ENCODE peak calls at places on chromosomes 2 and 18, in five cellular contexts. One of them, this sample, is unnamed. For H3K27me3, the result is how much of the 10 kb centered on the place peaks cover.

GRCh38 chr2:217703102-217703501 is 299.7 kb downstream of the TNS1 start:
- DNase-seq in MM.1S: no peak
- DNase-seq in HCT116: no peak
- DNase-seq in PC-3: no peak
- DNase-seq in neural progenitor cell: no peak
- DNase-seq in this sample: no peak

GRCh38 chr2:232623768-232624553 is 9.4 kb upstream of the EFHD1 start:
- DNase-seq in MM.1S: no peak
- DNase-seq in HCT116: no peak
- DNase-seq in PC-3: no peak
- DNase-seq in neural progenitor cell: no peak
- DNase-seq in this sample: no peak

GRCh38 chr2:28378679-28379392 is 13.8 kb upstream of the FOSL2 start:
- DNase-seq in MM.1S: no peak
- DNase-seq in HCT116: no peak
- DNase-seq in PC-3: no peak
- DNase-seq in neural progenitor cell: no peak
- DNase-seq in this sample: no peak

GRCh38 chr2:128626758-128627515 is 308.3 kb upstream of the HS6ST1 start:
- DNase-seq in MM.1S: no peak
- DNase-seq in HCT116: no peak
- DNase-seq in PC-3: peak
- DNase-seq in neural progenitor cell: no peak
- DNase-seq in this sample: peak

GRCh38 chr2:37005118-37005868 is 39.0 kb upstream of the STRN start:
- DNase-seq in MM.1S: peak
- DNase-seq in HCT116: no peak
- DNase-seq in PC-3: peak
- DNase-seq in neural progenitor cell: peak
- DNase-seq in this sample: no peak

GRCh38 chr2:120864981-120865380 is 129.3 kb downstream of the GLI2 start:
- DNase-seq in MM.1S: no peak
- DNase-seq in HCT116: no peak
- DNase-seq in PC-3: no peak
- DNase-seq in neural progenitor cell: no peak
- DNase-seq in this sample: peak

GRCh38 chr2:196439760-196440159 is 199.8 kb upstream of the CCDC150 start:
- DNase-seq in MM.1S: no peak
- DNase-seq in HCT116: no peak
- DNase-seq in PC-3: no peak
- DNase-seq in neural progenitor cell: no peak
- DNase-seq in this sample: no peak

GRCh38 chr18:3044931-3045698 is 32.2 kb upstream of the LPIN2 start:
- DNase-seq in MM.1S: no peak
- DNase-seq in HCT116: no peak
- DNase-seq in PC-3: peak
- DNase-seq in neural progenitor cell: no peak
- DNase-seq in this sample: no peak

GRCh38 chr2:67561411-67561965 is 164.4 kb downstream of the ETAA1 start:
- DNase-seq in MM.1S: no peak
- DNase-seq in HCT116: no peak
- DNase-seq in PC-3: peak
- DNase-seq in neural progenitor cell: no peak
- DNase-seq in this sample: peak

DNA sequence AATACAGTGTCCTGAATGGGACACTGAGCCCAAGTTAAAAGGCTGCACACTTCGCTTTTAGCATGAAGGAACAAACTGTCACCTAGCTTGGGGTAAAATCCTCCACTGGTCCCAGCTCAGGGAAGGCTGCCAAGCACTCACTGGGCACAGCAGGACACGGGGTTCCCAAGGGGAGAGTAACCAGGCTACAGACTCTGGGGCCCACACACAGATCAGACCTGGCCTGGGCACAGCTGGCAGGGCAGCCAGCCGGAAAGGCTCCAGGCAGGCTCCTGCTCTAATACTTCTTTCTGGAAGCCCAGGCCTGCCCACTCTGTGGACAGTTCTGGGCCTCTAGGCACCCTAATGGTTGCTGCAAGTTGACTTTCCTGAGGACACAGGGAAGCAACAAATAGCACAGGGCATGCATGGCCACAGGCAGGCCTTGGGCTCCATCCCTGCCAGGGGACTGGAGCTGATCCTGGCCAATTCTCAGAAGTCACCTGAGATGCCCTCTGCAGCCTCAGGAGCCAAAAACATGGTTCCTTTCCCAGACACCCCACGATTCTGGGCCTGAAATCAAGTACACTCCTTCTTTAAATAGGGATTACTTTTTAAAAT is 18.7 kb upstream of the SULT1C3 start:
- DNase-seq in MM.1S: no peak
- DNase-seq in HCT116: no peak
- DNase-seq in PC-3: no peak
- DNase-seq in neural progenitor cell: no peak
- DNase-seq in this sample: no peak
- H2AFZ ChIP-seq in MM.1S: no peak
- H2AFZ ChIP-seq in HCT116: no peak
- H2AFZ ChIP-seq in PC-3: no peak
- H2AFZ ChIP-seq in neural progenitor cell: no peak
- H2AFZ ChIP-seq in this sample: no peak

GRCh38 chr2:70777450-70777849 is 9.4 kb upstream of the ADD2 start:
- DNase-seq in MM.1S: no peak
- DNase-seq in HCT116: no peak
- DNase-seq in PC-3: peak
- DNase-seq in neural progenitor cell: no peak
- DNase-seq in this sample: peak

GRCh38 chr2:70776266-70776665 is 8.3 kb upstream of the ADD2 start:
- DNase-seq in MM.1S: no peak
- DNase-seq in HCT116: no peak
- DNase-seq in PC-3: no peak
- DNase-seq in neural progenitor cell: no peak
- DNase-seq in this sample: no peak

GRCh38 chr2:70771446-70771845 is 3.4 kb upstream of the ADD2 start:
- DNase-seq in MM.1S: no peak
- DNase-seq in HCT116: no peak
- DNase-seq in PC-3: no peak
- DNase-seq in neural progenitor cell: no peak
- DNase-seq in this sample: no peak

GRCh38 chr2:70772486-70773155 is 4.6 kb upstream of the ADD2 start:
- DNase-seq in MM.1S: peak
- DNase-seq in HCT116: no peak
- DNase-seq in PC-3: no peak
- DNase-seq in neural progenitor cell: no peak
- DNase-seq in this sample: no peak

GRCh38 chr2:70775148-70775547 is 7.1 kb upstream of the ADD2 start:
- DNase-seq in MM.1S: no peak
- DNase-seq in HCT116: no peak
- DNase-seq in PC-3: no peak
- DNase-seq in neural progenitor cell: no peak
- DNase-seq in this sample: no peak
- H3K27me3 ChIP-seq in MM.1S: under half
- H3K27me3 ChIP-seq in HCT116: under half
- H3K27me3 ChIP-seq in PC-3: half or more
- H3K27me3 ChIP-seq in neural progenitor cell: under half
- H3K27me3 ChIP-seq in this sample: under half

GRCh38 chr2:11559786-11560155 is 25.9 kb downstream of the GREB1 start:
- DNase-seq in MM.1S: no peak
- DNase-seq in HCT116: no peak
- DNase-seq in PC-3: no peak
- DNase-seq in neural progenitor cell: no peak
- DNase-seq in this sample: no peak
- TF ChIP-seq EZH2phosphoT487 in MM.1S: no peak
- TF ChIP-seq EZH2phosphoT487 in HCT116: no peak
- TF ChIP-seq EZH2phosphoT487 in PC-3: no peak
- TF ChIP-seq EZH2phosphoT487 in neural progenitor cell: no peak
- TF ChIP-seq EZH2phosphoT487 in this sample: no peak

DNA sequence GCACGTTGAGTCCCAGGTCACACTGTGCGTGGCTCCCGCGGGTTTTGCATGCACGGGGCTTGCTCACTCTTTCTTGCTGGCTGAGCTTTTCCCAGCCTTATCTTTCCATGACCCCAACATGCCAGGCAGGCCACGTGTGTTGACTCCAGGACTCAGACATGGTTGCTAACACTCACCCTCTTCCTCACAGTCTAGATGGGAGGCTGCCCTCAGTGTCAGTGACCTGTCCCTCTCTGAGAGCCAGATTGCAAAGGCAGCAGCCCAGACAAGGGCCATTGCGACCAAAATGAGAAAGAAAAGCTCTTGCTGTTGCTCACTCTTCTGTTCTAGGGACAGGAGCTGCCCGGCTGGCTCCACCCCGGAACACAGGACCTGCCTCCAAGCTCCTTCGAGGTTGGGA is 113.7 kb downstream of the TMEM18 start:
- DNase-seq in MM.1S: no peak
- DNase-seq in HCT116: no peak
- DNase-seq in PC-3: no peak
- DNase-seq in neural progenitor cell: no peak
- DNase-seq in this sample: no peak
- H2AFZ ChIP-seq in MM.1S: no peak
- H2AFZ ChIP-seq in HCT116: no peak
- H2AFZ ChIP-seq in PC-3: no peak
- H2AFZ ChIP-seq in neural progenitor cell: no peak
- H2AFZ ChIP-seq in this sample: no peak

GRCh38 chr18:50562686-50563085 is 2.8 kb downstream of the MAPK4 start:
- DNase-seq in MM.1S: no peak
- DNase-seq in HCT116: no peak
- DNase-seq in PC-3: no peak
- DNase-seq in neural progenitor cell: no peak
- DNase-seq in this sample: no peak

GRCh38 chr18:50560681-50561629 is 1.1 kb downstream of the MAPK4 start:
- DNase-seq in MM.1S: no peak
- DNase-seq in HCT116: no peak
- DNase-seq in PC-3: no peak
- DNase-seq in neural progenitor cell: peak
- DNase-seq in this sample: no peak

GRCh38 chr18:50558948-50559749 is 738 bp upstream of the MAPK4 start:
- DNase-seq in MM.1S: no peak
- DNase-seq in HCT116: no peak
- DNase-seq in PC-3: no peak
- DNase-seq in neural progenitor cell: peak
- DNase-seq in this sample: no peak

GRCh38 chr18:50559750-50560680 is at the start of gene MAPK4:
- DNase-seq in MM.1S: peak
- DNase-seq in HCT116: no peak
- DNase-seq in PC-3: no peak
- DNase-seq in neural progenitor cell: peak
- DNase-seq in this sample: peak

GRCh38 chr18:50558157-50558556 is 1.7 kb upstream of the MAPK4 start:
- DNase-seq in MM.1S: no peak
- DNase-seq in HCT116: no peak
- DNase-seq in PC-3: no peak
- DNase-seq in neural progenitor cell: no peak
- DNase-seq in this sample: no peak
- H3K27me3 ChIP-seq in MM.1S: under half
- H3K27me3 ChIP-seq in HCT116: under half
- H3K27me3 ChIP-seq in PC-3: under half
- H3K27me3 ChIP-seq in neural progenitor cell: half or more
- H3K27me3 ChIP-seq in this sample: under half

GRCh38 chr2:133215477-133215876 is 352.8 kb downstream of the NCKAP5 start:
- DNase-seq in MM.1S: no peak
- DNase-seq in HCT116: no peak
- DNase-seq in PC-3: no peak
- DNase-seq in neural progenitor cell: no peak
- DNase-seq in this sample: no peak

GRCh38 chr2:133218204-133218603 is 350.1 kb downstream of the NCKAP5 start:
- DNase-seq in MM.1S: no peak
- DNase-seq in HCT116: no peak
- DNase-seq in PC-3: no peak
- DNase-seq in neural progenitor cell: no peak
- DNase-seq in this sample: no peak

GRCh38 chr2:133209325-133209724 is 358.9 kb downstream of the NCKAP5 start:
- DNase-seq in MM.1S: no peak
- DNase-seq in HCT116: no peak
- DNase-seq in PC-3: no peak
- DNase-seq in neural progenitor cell: no peak
- DNase-seq in this sample: no peak

GRCh38 chr2:133213651-133214050 is 354.6 kb downstream of the NCKAP5 start:
- DNase-seq in MM.1S: no peak
- DNase-seq in HCT116: no peak
- DNase-seq in PC-3: no peak
- DNase-seq in neural progenitor cell: no peak
- DNase-seq in this sample: no peak
- TF ChIP-seq EZH2phosphoT487 in MM.1S: no peak
- TF ChIP-seq EZH2phosphoT487 in HCT116: no peak
- TF ChIP-seq EZH2phosphoT487 in PC-3: no peak
- TF ChIP-seq EZH2phosphoT487 in neural progenitor cell: no peak
- TF ChIP-seq EZH2phosphoT487 in this sample: no peak

GRCh38 chr2:157894694-157895450 is 18.7 kb upstream of the ACVR1 start:
- DNase-seq in MM.1S: no peak
- DNase-seq in HCT116: no peak
- DNase-seq in PC-3: peak
- DNase-seq in neural progenitor cell: no peak
- DNase-seq in this sample: peak
- H2AFZ ChIP-seq in MM.1S: no peak
- H2AFZ ChIP-seq in HCT116: no peak
- H2AFZ ChIP-seq in PC-3: no peak
- H2AFZ ChIP-seq in neural progenitor cell: peak
- H2AFZ ChIP-seq in this sample: peak

GRCh38 chr2:174322139-174322538 is 12.6 kb upstream of the SP9 start:
- DNase-seq in MM.1S: no peak
- DNase-seq in HCT116: no peak
- DNase-seq in PC-3: no peak
- DNase-seq in neural progenitor cell: no peak
- DNase-seq in this sample: no peak
- H3K27me3 ChIP-seq in MM.1S: under half
- H3K27me3 ChIP-seq in HCT116: under half
- H3K27me3 ChIP-seq in PC-3: under half
- H3K27me3 ChIP-seq in neural progenitor cell: half or more
- H3K27me3 ChIP-seq in this sample: under half

GRCh38 chr2:105121417-105121816 is 83.5 kb downstream of the MRPS9 start:
- DNase-seq in MM.1S: no peak
- DNase-seq in HCT116: no peak
- DNase-seq in PC-3: no peak
- DNase-seq in neural progenitor cell: no peak
- DNase-seq in this sample: no peak
- TF ChIP-seq EZH2phosphoT487 in MM.1S: no peak
- TF ChIP-seq EZH2phosphoT487 in HCT116: no peak
- TF ChIP-seq EZH2phosphoT487 in PC-3: no peak
- TF ChIP-seq EZH2phosphoT487 in neural progenitor cell: no peak
- TF ChIP-seq EZH2phosphoT487 in this sample: no peak

GRCh38 chr2:65054749-65055426 is 1.3 kb upstream of the CEP68 start:
- DNase-seq in MM.1S: no peak
- DNase-seq in HCT116: no peak
- DNase-seq in PC-3: no peak
- DNase-seq in neural progenitor cell: no peak
- DNase-seq in this sample: no peak
- H2AFZ ChIP-seq in MM.1S: no peak
- H2AFZ ChIP-seq in HCT116: no peak
- H2AFZ ChIP-seq in PC-3: no peak
- H2AFZ ChIP-seq in neural progenitor cell: no peak
- H2AFZ ChIP-seq in this sample: no peak